ENCODE peak calls at places on chromosomes 4 and X, in ten cellular contexts. One of them, this sample, is unnamed.

GRCh38 chr4:1295405-1296055 is 5.8 kb downstream of the MAEA start:
- DNase-seq in iris pigment epithelial cell: no peak
- DNase-seq in stimulated activated naive CD4-positive, alpha-beta T cell: no peak
- DNase-seq in GM19239: no peak
- DNase-seq in myocyte: no peak
- DNase-seq in amniotic stem cell: no peak
- DNase-seq in heart left ventricle: no peak
- DNase-seq in astrocyte of the cerebellum: no peak
- DNase-seq in left ventricle myocardium superior: no peak
- DNase-seq in NCI-H226: no peak
- DNase-seq in this sample: no peak

GRCh38 chr4:139279723-139280620 is at the start of gene MGARP:
- DNase-seq in iris pigment epithelial cell: peak; percentile 46
- DNase-seq in stimulated activated naive CD4-positive, alpha-beta T cell: peak; percentile 9
- DNase-seq in GM19239: no peak
- DNase-seq in myocyte: peak; percentile 32
- DNase-seq in amniotic stem cell: no peak
- DNase-seq in heart left ventricle: no peak
- DNase-seq in astrocyte of the cerebellum: no peak
- DNase-seq in left ventricle myocardium superior: peak; percentile 53
- DNase-seq in NCI-H226: peak; percentile 24
- DNase-seq in this sample: peak; percentile 89

GRCh38 chrX:24590111-24590510 is 57.0 kb downstream of the PCYT1B start:
- DNase-seq in iris pigment epithelial cell: no peak
- DNase-seq in stimulated activated naive CD4-positive, alpha-beta T cell: no peak
- DNase-seq in GM19239: no peak
- DNase-seq in myocyte: no peak
- DNase-seq in amniotic stem cell: no peak
- DNase-seq in heart left ventricle: no peak
- DNase-seq in astrocyte of the cerebellum: no peak
- DNase-seq in left ventricle myocardium superior: no peak
- DNase-seq in NCI-H226: no peak
- DNase-seq in this sample: no peak

GRCh38 chr4:1237981-1238675 is 10.8 kb downstream of the CTBP1 start:
- DNase-seq in iris pigment epithelial cell: no peak
- DNase-seq in stimulated activated naive CD4-positive, alpha-beta T cell: no peak
- DNase-seq in GM19239: no peak
- DNase-seq in myocyte: no peak
- DNase-seq in amniotic stem cell: no peak
- DNase-seq in heart left ventricle: no peak
- DNase-seq in astrocyte of the cerebellum: no peak
- DNase-seq in left ventricle myocardium superior: peak; percentile 31
- DNase-seq in NCI-H226: no peak
- DNase-seq in this sample: no peak

GRCh38 chrX:65985922-65986588 is 53.8 kb downstream of the VSIG4 start:
- DNase-seq in iris pigment epithelial cell: peak; percentile 47
- DNase-seq in stimulated activated naive CD4-positive, alpha-beta T cell: peak; percentile 1
- DNase-seq in GM19239: peak; percentile 18
- DNase-seq in myocyte: peak; percentile 55
- DNase-seq in amniotic stem cell: peak; percentile 31
- DNase-seq in heart left ventricle: peak; percentile 26
- DNase-seq in astrocyte of the cerebellum: peak; percentile 26
- DNase-seq in left ventricle myocardium superior: peak; percentile 23
- DNase-seq in NCI-H226: peak; percentile 17
- DNase-seq in this sample: peak; percentile 40

GRCh38 chr4:103778221-103778620 is 58.4 kb upstream of the TACR3 start:
- DNase-seq in iris pigment epithelial cell: no peak
- DNase-seq in stimulated activated naive CD4-positive, alpha-beta T cell: no peak
- DNase-seq in GM19239: no peak
- DNase-seq in myocyte: no peak
- DNase-seq in amniotic stem cell: no peak
- DNase-seq in heart left ventricle: no peak
- DNase-seq in astrocyte of the cerebellum: no peak
- DNase-seq in left ventricle myocardium superior: no peak
- DNase-seq in NCI-H226: no peak
- DNase-seq in this sample: no peak

GRCh38 chr4:150493846-150494245 is 88.1 kb upstream of the MAB21L2 start:
- DNase-seq in iris pigment epithelial cell: peak; percentile 38
- DNase-seq in stimulated activated naive CD4-positive, alpha-beta T cell: no peak
- DNase-seq in GM19239: no peak
- DNase-seq in myocyte: no peak
- DNase-seq in amniotic stem cell: no peak
- DNase-seq in heart left ventricle: no peak
- DNase-seq in astrocyte of the cerebellum: no peak
- DNase-seq in left ventricle myocardium superior: no peak
- DNase-seq in NCI-H226: peak; percentile 33
- DNase-seq in this sample: no peak

GRCh38 chr4:2387205-2387604 is 31.2 kb downstream of the ZFYVE28 start:
- DNase-seq in iris pigment epithelial cell: no peak
- DNase-seq in stimulated activated naive CD4-positive, alpha-beta T cell: no peak
- DNase-seq in GM19239: no peak
- DNase-seq in myocyte: no peak
- DNase-seq in amniotic stem cell: no peak
- DNase-seq in heart left ventricle: no peak
- DNase-seq in astrocyte of the cerebellum: no peak
- DNase-seq in left ventricle myocardium superior: no peak
- DNase-seq in NCI-H226: no peak
- DNase-seq in this sample: no peak

GRCh38 chr4:157115613-157116340 is 39.8 kb downstream of the GLRB start:
- DNase-seq in iris pigment epithelial cell: peak; percentile 78
- DNase-seq in stimulated activated naive CD4-positive, alpha-beta T cell: no peak
- DNase-seq in GM19239: no peak
- DNase-seq in myocyte: peak; percentile 28
- DNase-seq in amniotic stem cell: peak; percentile 1
- DNase-seq in heart left ventricle: no peak
- DNase-seq in astrocyte of the cerebellum: peak; percentile 55
- DNase-seq in left ventricle myocardium superior: no peak
- DNase-seq in NCI-H226: peak; percentile 60
- DNase-seq in this sample: no peak

GRCh38 chrX:150478496-150479492 is 89.6 kb upstream of the MTM1 start:
- DNase-seq in iris pigment epithelial cell: no peak
- DNase-seq in stimulated activated naive CD4-positive, alpha-beta T cell: no peak
- DNase-seq in GM19239: no peak
- DNase-seq in myocyte: no peak
- DNase-seq in amniotic stem cell: no peak
- DNase-seq in heart left ventricle: no peak
- DNase-seq in astrocyte of the cerebellum: no peak
- DNase-seq in left ventricle myocardium superior: no peak
- DNase-seq in NCI-H226: no peak
- DNase-seq in this sample: no peak

GRCh38 chr4:100386270-100386669 is 131.6 kb downstream of the EMCN start:
- DNase-seq in iris pigment epithelial cell: no peak
- DNase-seq in stimulated activated naive CD4-positive, alpha-beta T cell: no peak
- DNase-seq in GM19239: no peak
- DNase-seq in myocyte: no peak
- DNase-seq in amniotic stem cell: no peak
- DNase-seq in heart left ventricle: no peak
- DNase-seq in astrocyte of the cerebellum: no peak
- DNase-seq in left ventricle myocardium superior: no peak
- DNase-seq in NCI-H226: peak; percentile 42
- DNase-seq in this sample: no peak

GRCh38 chrX:34875204-34875603 is 67.4 kb upstream of the FAM47B start:
- DNase-seq in iris pigment epithelial cell: peak; percentile 91
- DNase-seq in stimulated activated naive CD4-positive, alpha-beta T cell: no peak
- DNase-seq in GM19239: no peak
- DNase-seq in myocyte: peak; percentile 65
- DNase-seq in amniotic stem cell: no peak
- DNase-seq in heart left ventricle: no peak
- DNase-seq in astrocyte of the cerebellum: peak; percentile 18
- DNase-seq in left ventricle myocardium superior: no peak
- DNase-seq in NCI-H226: no peak
- DNase-seq in this sample: no peak

GRCh38 chrX:12032082-12032481 is 106.2 kb upstream of the FRMPD4 start:
- DNase-seq in iris pigment epithelial cell: no peak
- DNase-seq in stimulated activated naive CD4-positive, alpha-beta T cell: no peak
- DNase-seq in GM19239: no peak
- DNase-seq in myocyte: no peak
- DNase-seq in amniotic stem cell: no peak
- DNase-seq in heart left ventricle: no peak
- DNase-seq in astrocyte of the cerebellum: no peak
- DNase-seq in left ventricle myocardium superior: no peak
- DNase-seq in NCI-H226: peak; percentile 19
- DNase-seq in this sample: no peak

GRCh38 chr4:20299515-20299914 is 47.8 kb downstream of the SLIT2 start:
- DNase-seq in iris pigment epithelial cell: peak; percentile 58
- DNase-seq in stimulated activated naive CD4-positive, alpha-beta T cell: no peak
- DNase-seq in GM19239: no peak
- DNase-seq in myocyte: peak; percentile 9
- DNase-seq in amniotic stem cell: peak; percentile 58
- DNase-seq in heart left ventricle: no peak
- DNase-seq in astrocyte of the cerebellum: peak; percentile 61
- DNase-seq in left ventricle myocardium superior: no peak
- DNase-seq in NCI-H226: no peak
- DNase-seq in this sample: no peak

GRCh38 chr4:88033309-88033708 is 25.9 kb downstream of the PKD2 start:
- DNase-seq in iris pigment epithelial cell: peak; percentile 62
- DNase-seq in stimulated activated naive CD4-positive, alpha-beta T cell: no peak
- DNase-seq in GM19239: peak; percentile 20
- DNase-seq in myocyte: peak; percentile 70
- DNase-seq in amniotic stem cell: no peak
- DNase-seq in heart left ventricle: peak; percentile 25
- DNase-seq in astrocyte of the cerebellum: peak; percentile 62
- DNase-seq in left ventricle myocardium superior: no peak
- DNase-seq in NCI-H226: peak; percentile 44
- DNase-seq in this sample: no peak

GRCh38 chr4:176270669-176271068 is 1.6 kb upstream of the ASB5 start:
- DNase-seq in iris pigment epithelial cell: peak; percentile 100
- DNase-seq in stimulated activated naive CD4-positive, alpha-beta T cell: no peak
- DNase-seq in GM19239: no peak
- DNase-seq in myocyte: peak; percentile 99
- DNase-seq in amniotic stem cell: peak; percentile 98
- DNase-seq in heart left ventricle: no peak
- DNase-seq in astrocyte of the cerebellum: peak; percentile 75
- DNase-seq in left ventricle myocardium superior: no peak
- DNase-seq in NCI-H226: peak; percentile 97
- DNase-seq in this sample: no peak